ENCODE peak calls at places on chromosomes 13 and 19, in eight cellular contexts. M, S, K, E, A, H, F and Z are unnamed samples. For H3K4me1 and H3K27me3, the result is how much of the 10 kb centered on the place peaks cover.

GRCh38 chr13:90154311-90154960 is 1193.1 kb upstream of the MIR17HG start:
- DNase-seq in M (no peak), S (no peak), K (no peak), E (no peak), A (no peak), H (no peak), F (peak), Z (no peak)

GRCh38 chr13:52454459-52454824 is 836 bp upstream of the CKAP2 start:
- DNase-seq in M (peak), S (no peak), K (no peak), E (no peak), A (peak), H (no peak), F (peak), Z (no peak)

GRCh38 chr19:10292789-10293636 is 3.3 kb downstream of the ICAM5 start:
- DNase-seq in M (no peak), S (no peak), K (no peak), E (no peak), A (no peak), H (no peak), F (no peak), Z (no peak)

GRCh38 chr13:106491928-106492327 is 43.5 kb downstream of the EFNB2 start:
- DNase-seq in M (no peak), S (no peak), K (no peak), E (no peak), A (no peak), H (no peak), F (no peak), Z (no peak)

GRCh38 chr19:38734426-38735256 is 9.6 kb downstream of the CAPN12 start:
- DNase-seq in M (no peak), S (no peak), K (no peak), E (no peak), A (no peak), H (no peak), F (peak), Z (peak)

GRCh38 chr19:50361290-50362029 is 4.0 kb downstream of the NAPSA start:
- DNase-seq in M (no peak), S (no peak), K (no peak), E (no peak), A (no peak), H (no peak), F (no peak), Z (no peak)

GRCh38 chr13:27038323-27038722 is 133.3 kb downstream of the USP12 start:
- DNase-seq in M (peak), S (no peak), K (no peak), E (no peak), A (no peak), H (no peak), F (peak), Z (no peak)

GRCh38 chr19:35295792-35296462 is 4.0 kb downstream of the MAG start:
- DNase-seq in M (no peak), S (no peak), K (no peak), E (no peak), A (peak), H (no peak), F (no peak), Z (no peak)

GRCh38 chr13:97359181-97360057 is 74.5 kb upstream of the RAP2A start:
- DNase-seq in M (peak), S (no peak), K (peak), E (peak), A (peak), H (peak), F (peak), Z (no peak)

GRCh38 chr13:39394811-39395685 is 207.9 kb downstream of the LHFPL6 start:
- DNase-seq in M (no peak), S (peak), K (no peak), E (no peak), A (peak), H (no peak), F (no peak), Z (no peak)

GRCh38 chr19:45528744-45529453 is 21.6 kb downstream of the VASP start:
- DNase-seq in M (peak), S (no peak), K (no peak), E (peak), A (peak), H (no peak), F (no peak), Z (no peak)

GRCh38 chr13:33279414-33279813 is 6.1 kb downstream of the STARD13 start:
- DNase-seq in M (no peak), S (no peak), K (no peak), E (no peak), A (no peak), H (no peak), F (no peak), Z (no peak)

GRCh38 chr13:95207769-95208366 is 93.4 kb downstream of the ABCC4 start:
- DNase-seq in M (no peak), S (no peak), K (no peak), E (no peak), A (no peak), H (no peak), F (no peak), Z (no peak)

GRCh38 chr13:40207110-40207478 is 459.3 kb downstream of the FOXO1 start:
- DNase-seq in M (no peak), S (no peak), K (no peak), E (no peak), A (no peak), H (no peak), F (no peak), Z (no peak)

GRCh38 chr13:94313321-94313720 is 166.2 kb downstream of the DCT start:
- DNase-seq in M (no peak), S (no peak), K (no peak), E (no peak), A (no peak), H (no peak), F (no peak), Z (no peak)

GRCh38 chr19:2289714-2290435 is 7.9 kb upstream of the PEAK3 start:
- DNase-seq in M (no peak), S (peak), K (no peak), E (peak), A (no peak), H (no peak), F (peak), Z (no peak)

GRCh38 chr13:56659041-56659471 is 481.7 kb upstream of the PRR20A start:
- DNase-seq in M (no peak), S (no peak), K (no peak), E (no peak), A (no peak), H (no peak), F (no peak), Z (no peak)

GRCh38 chr13:32617112-32617511 is 30.9 kb downstream of the PDS5B start:
- DNase-seq in M (no peak), S (no peak), K (no peak), E (no peak), A (no peak), H (no peak), F (no peak), Z (no peak)

GRCh38 chr13:99546878-99547277 is 45.6 kb downstream of the TM9SF2 start:
- DNase-seq in M (no peak), S (no peak), K (no peak), E (no peak), A (no peak), H (no peak), F (no peak), Z (no peak)

GRCh38 chr13:80052286-80052685 is 288.6 kb downstream of the SPRY2 start:
- DNase-seq in M (no peak), S (no peak), K (no peak), E (no peak), A (no peak), H (no peak), F (no peak), Z (no peak)

GRCh38 chr13:80050252-80050651 is 290.7 kb downstream of the SPRY2 start:
- DNase-seq in M (no peak), S (no peak), K (no peak), E (no peak), A (no peak), H (no peak), F (no peak), Z (no peak)

GRCh38 chr13:80047406-80047805 is 293.5 kb downstream of the SPRY2 start:
- DNase-seq in M (peak), S (no peak), K (no peak), E (peak), A (no peak), H (no peak), F (peak), Z (no peak)

GRCh38 chr13:80048030-80048429 is 292.9 kb downstream of the SPRY2 start:
- DNase-seq in M (no peak), S (no peak), K (no peak), E (no peak), A (no peak), H (no peak), F (no peak), Z (no peak)

DNA sequence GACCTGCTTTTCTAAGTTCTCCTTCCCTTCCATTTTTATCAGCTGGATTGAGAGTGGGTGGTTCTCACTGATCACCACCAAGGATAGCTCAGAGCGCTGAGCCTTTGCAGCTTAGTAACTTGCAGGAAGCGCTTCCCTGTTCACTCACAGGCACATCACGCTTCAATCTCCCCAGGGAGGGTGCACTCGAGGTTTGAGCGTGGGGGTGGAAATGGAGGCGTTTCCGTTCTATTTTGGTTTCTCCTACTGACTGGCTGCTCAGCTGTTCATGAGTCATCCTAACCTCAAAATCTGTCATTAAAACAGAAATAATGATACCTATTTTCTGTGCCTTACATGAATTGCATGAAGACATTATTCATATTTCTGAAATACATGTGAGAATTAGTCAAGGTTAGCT is 292.1 kb downstream of the SPRY2 start:
- DNase-seq in M (peak), S (peak), K (peak), E (peak), A (peak), H (peak), F (peak), Z (peak)
- H3K4me1 ChIP-seq in M (under half), S (under half), K (under half), E (under half), A (under half), H (under half), F (under half), Z (under half)

GRCh38 chr19:8149261-8150094 is at the start of gene FBN3:
- DNase-seq in M (no peak), S (no peak), K (no peak), E (no peak), A (peak), H (no peak), F (no peak), Z (no peak)

GRCh38 chr19:8148088-8148409 is 1.3 kb downstream of the FBN3 start:
- DNase-seq in M (no peak), S (no peak), K (no peak), E (no peak), A (no peak), H (no peak), F (no peak), Z (no peak)

GRCh38 chr19:8146877-8147575 is 2.4 kb downstream of the FBN3 start:
- DNase-seq in M (no peak), S (no peak), K (no peak), E (no peak), A (no peak), H (no peak), F (no peak), Z (no peak)

GRCh38 chr19:8147579-8147978 is 1.8 kb downstream of the FBN3 start:
- DNase-seq in M (no peak), S (no peak), K (no peak), E (no peak), A (no peak), H (no peak), F (no peak), Z (no peak)

DNA sequence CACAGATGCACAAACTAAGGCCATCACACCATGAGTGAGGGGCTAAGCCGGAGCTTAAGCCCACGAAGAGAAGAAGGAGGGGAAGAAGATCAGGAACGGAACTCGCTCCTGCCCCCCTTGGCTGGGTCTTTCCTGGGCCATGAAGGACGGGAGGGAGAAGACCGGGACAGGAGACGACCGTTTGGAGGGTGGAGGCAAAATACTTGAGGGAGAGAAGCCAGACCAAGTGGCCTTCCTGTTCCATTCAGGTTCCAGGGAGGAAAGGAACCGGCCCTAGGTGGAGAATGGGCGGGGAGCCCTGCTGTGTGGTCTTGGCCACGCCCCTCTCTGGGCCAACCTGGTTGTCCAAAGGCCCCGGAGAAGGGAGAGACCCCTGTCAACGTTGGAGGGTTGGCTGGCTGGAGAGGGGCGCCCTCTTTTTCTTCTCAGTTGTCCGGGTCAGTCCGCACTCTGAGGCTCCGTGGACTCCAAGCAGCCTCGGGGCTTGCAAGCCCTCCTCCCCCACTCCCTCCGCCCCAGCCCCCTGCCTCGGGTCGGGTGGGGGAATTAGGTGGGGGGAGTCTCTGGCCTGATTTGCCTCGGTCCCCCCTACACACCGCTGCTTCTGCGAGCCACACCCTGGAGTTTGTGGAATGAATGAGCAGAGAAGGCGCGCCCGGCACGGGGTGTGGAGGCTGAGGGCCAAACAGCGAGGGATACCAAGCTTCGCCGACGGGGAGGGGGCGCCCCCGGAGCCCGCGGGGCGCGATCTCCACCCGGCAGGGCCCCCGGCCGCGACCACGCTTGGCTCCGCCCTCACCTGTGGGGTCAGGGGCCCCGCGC is 771 bp downstream of the FBN3 start:
- DNase-seq in M (no peak), S (no peak), K (no peak), E (no peak), A (peak), H (no peak), F (no peak), Z (no peak)
- H3K27me3 ChIP-seq in M (under half), S (half or more), K (under half), E (under half), A (under half), H (under half), F (under half), Z (under half)

DNA sequence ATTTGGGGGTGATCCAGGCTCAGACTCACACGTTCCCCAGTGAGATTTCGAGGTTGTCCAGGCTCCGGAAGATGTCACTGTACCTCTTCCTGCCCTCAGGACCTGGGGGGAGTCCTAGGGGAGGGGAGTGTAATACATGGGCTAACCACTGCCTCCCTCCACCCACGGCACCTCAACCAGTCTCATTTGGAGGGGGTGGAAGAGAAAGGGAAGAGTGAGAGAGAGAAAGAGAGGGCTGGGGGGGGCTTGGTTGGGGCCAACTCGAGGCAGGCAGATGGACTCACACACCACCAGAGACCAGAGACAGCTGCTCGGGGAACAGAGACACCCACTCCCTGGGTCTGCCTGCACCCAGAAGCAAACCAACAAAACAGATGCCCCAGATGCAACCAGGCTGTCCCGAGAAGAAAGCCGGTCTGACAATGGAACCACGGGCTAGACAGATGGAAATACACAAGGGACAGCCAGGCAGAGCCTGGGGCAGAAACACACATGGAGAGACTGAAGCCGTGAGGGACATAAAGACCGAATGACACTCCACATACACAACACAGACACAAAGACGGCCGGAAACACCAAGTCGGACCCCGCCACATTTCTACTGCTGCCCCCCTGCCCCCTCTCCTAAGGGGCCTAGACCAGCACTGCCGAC is 825 bp downstream of the GMIP start:
- DNase-seq in M (no peak), S (no peak), K (no peak), E (no peak), A (no peak), H (no peak), F (no peak), Z (no peak)
- TF ChIP-seq CTCF in M (no peak), S (no peak), K (no peak), E (no peak), A (no peak), H (no peak), F (no peak), Z (no peak)

GRCh38 chr13:29582171-29582570 is 13.3 kb downstream of the SLC7A1 start:
- DNase-seq in M (no peak), S (peak), K (no peak), E (peak), A (no peak), H (no peak), F (no peak), Z (no peak)
- H3K4me1 ChIP-seq in M (under half), S (half or more), K (under half), E (half or more), A (under half), H (under half), F (under half), Z (under half)

GRCh38 chr13:19605161-19605955 is 28.1 kb upstream of the MPHOSPH8 start:
- DNase-seq in M (no peak), S (no peak), K (no peak), E (no peak), A (no peak), H (no peak), F (peak), Z (no peak)

GRCh38 chr13:19606737-19607136 is 26.7 kb upstream of the MPHOSPH8 start:
- DNase-seq in M (no peak), S (no peak), K (no peak), E (no peak), A (no peak), H (no peak), F (no peak), Z (no peak)

GRCh38 chr13:19601749-19602725 is 31.4 kb upstream of the MPHOSPH8 start:
- DNase-seq in M (peak), S (peak), K (no peak), E (peak), A (peak), H (no peak), F (peak), Z (peak)

GRCh38 chr13:19606152-19606551 is 27.3 kb upstream of the MPHOSPH8 start:
- DNase-seq in M (no peak), S (no peak), K (no peak), E (no peak), A (no peak), H (no peak), F (peak), Z (no peak)

GRCh38 chr13:19604306-19604705 is 29.2 kb upstream of the MPHOSPH8 start:
- DNase-seq in M (no peak), S (no peak), K (no peak), E (no peak), A (no peak), H (no peak), F (no peak), Z (no peak)
- H3K27me3 ChIP-seq in M (under half), S (under half), K (under half), E (under half), A (under half), H (under half), F (under half), Z (under half)

GRCh38 chr13:82647540-82647939 is 1234.7 kb downstream of the SLITRK1 start:
- DNase-seq in M (no peak), S (no peak), K (no peak), E (no peak), A (no peak), H (no peak), F (no peak), Z (no peak)
- TF ChIP-seq CTCF in M (no peak), S (no peak), K (no peak), E (no peak), A (no peak), H (no peak), F (no peak), Z (no peak)

DNA sequence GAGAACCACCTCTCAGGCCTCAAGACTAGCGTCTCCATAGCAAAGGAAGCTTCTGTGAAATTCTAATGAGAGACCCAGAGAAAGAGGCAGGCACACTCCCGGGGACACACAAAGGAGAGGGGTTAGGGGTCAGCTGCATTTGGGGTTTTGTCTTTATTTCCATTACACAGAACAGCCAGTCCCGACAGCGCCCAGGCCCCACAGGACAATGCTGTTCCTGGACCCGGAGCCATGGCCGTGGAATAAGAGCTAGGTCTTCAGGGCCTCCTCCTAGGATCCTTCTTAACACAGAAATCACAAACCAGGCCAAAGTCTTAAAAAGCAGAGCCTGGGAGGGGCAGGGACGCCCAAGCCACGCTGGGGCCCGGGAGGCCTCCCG is 22.8 kb downstream of the KCTD15 start:
- DNase-seq in M (no peak), S (no peak), K (no peak), E (no peak), A (no peak), H (no peak), F (no peak), Z (no peak)
- H3K4me1 ChIP-seq in M (under half), S (half or more), K (under half), E (under half), A (under half), H (under half), F (under half), Z (under half)

GRCh38 chr19:3457531-3458228 is 22.6 kb downstream of the SMIM24 start:
- DNase-seq in M (peak), S (peak), K (peak), E (no peak), A (no peak), H (no peak), F (no peak), Z (no peak)

GRCh38 chr19:3458595-3459284 is 21.6 kb downstream of the SMIM24 start:
- DNase-seq in M (peak), S (no peak), K (peak), E (peak), A (peak), H (peak), F (no peak), Z (no peak)

GRCh38 chr19:3458229-3458555 is 22.1 kb downstream of the SMIM24 start:
- DNase-seq in M (peak), S (no peak), K (no peak), E (no peak), A (peak), H (no peak), F (no peak), Z (no peak)

GRCh38 chr19:3459322-3459881 is 20.9 kb downstream of the SMIM24 start:
- DNase-seq in M (peak), S (peak), K (peak), E (peak), A (peak), H (peak), F (peak), Z (peak)

GRCh38 chr19:3459965-3460582 is 20.3 kb downstream of the SMIM24 start:
- DNase-seq in M (no peak), S (no peak), K (no peak), E (no peak), A (no peak), H (no peak), F (no peak), Z (no peak)
- H3K27me3 ChIP-seq in M (under half), S (under half), K (under half), E (under half), A (under half), H (under half), F (under half), Z (under half)